ENCODE peak calls at places on chromosomes 2 and 18, in ten cellular contexts. I is AG10803, B is stomach, Y is colonic mucosa, L is body of pancreas, T is adrenal gland, J is brain microvascular endothelial cell, S is epithelial cell of esophagus, U is suprapubic skin, D is A549. H is an unnamed sample.

GRCh38 chr2:156400704-156401678 is 35.2 kb upstream of the GPD2 start:
- DNase-seq in Y (peak; percentile 80), I (peak; percentile 82), T (peak; percentile 84), S (peak; percentile 77), B (peak; percentile 75), J (peak; percentile 84), L (peak; percentile 83), D (peak; percentile 82), U (peak; percentile 83), H (peak; percentile 93)

GRCh38 chr2:12050381-12050780 is 303.9 kb downstream of the LPIN1 start:
- DNase-seq in I (peak; percentile 83), J (peak; percentile 81), B (no peak), Y (no peak), T (no peak), U (no peak), D (peak; percentile 42), L (no peak), S (peak; percentile 87), H (peak; percentile 31)

GRCh38 chr2:229230215-229230614 is 40.9 kb downstream of the PID1 start:
- DNase-seq in Y (no peak), T (no peak), J (no peak), D (no peak), U (no peak), B (no peak), L (no peak), I (no peak), S (no peak), H (no peak)

GRCh38 chr2:213934560-213934959 is 476.3 kb upstream of the VWC2L start:
- DNase-seq in D (peak; percentile 27), U (no peak), J (peak; percentile 42), T (no peak), L (no peak), B (no peak), I (peak; percentile 18), S (peak; percentile 45), Y (peak; percentile 18), H (peak; percentile 41)

GRCh38 chr2:169928463-169928864 is 101.2 kb downstream of the UBR3 start:
- DNase-seq in S (peak; percentile 59), T (no peak), B (no peak), D (peak; percentile 62), I (peak; percentile 59), L (no peak), Y (no peak), J (peak; percentile 9), U (no peak), H (peak; percentile 77)

GRCh38 chr18:63520053-63520452 is 22.1 kb upstream of the SERPINB12 start:
- DNase-seq in J (no peak), B (no peak), L (no peak), T (no peak), S (peak; percentile 57), D (no peak), U (no peak), I (no peak), Y (no peak), H (no peak)

GRCh38 chr2:112150447-112150846 is 12.3 kb downstream of the FBLN7 start:
- DNase-seq in S (peak; percentile 95), D (no peak), J (peak; percentile 96), B (peak; percentile 17), U (peak; percentile 75), T (no peak), Y (peak; percentile 3), I (peak; percentile 93), L (no peak), H (peak; percentile 88)

GRCh38 chr2:10303634-10304378 is 1.1 kb downstream of the HPCAL1 start:
- DNase-seq in L (peak; percentile 57), Y (peak; percentile 63), T (peak; percentile 47), U (no peak), S (peak; percentile 44), J (no peak), D (peak; percentile 31), B (peak; percentile 61), I (peak; percentile 45), H (peak; percentile 28)

DNA sequence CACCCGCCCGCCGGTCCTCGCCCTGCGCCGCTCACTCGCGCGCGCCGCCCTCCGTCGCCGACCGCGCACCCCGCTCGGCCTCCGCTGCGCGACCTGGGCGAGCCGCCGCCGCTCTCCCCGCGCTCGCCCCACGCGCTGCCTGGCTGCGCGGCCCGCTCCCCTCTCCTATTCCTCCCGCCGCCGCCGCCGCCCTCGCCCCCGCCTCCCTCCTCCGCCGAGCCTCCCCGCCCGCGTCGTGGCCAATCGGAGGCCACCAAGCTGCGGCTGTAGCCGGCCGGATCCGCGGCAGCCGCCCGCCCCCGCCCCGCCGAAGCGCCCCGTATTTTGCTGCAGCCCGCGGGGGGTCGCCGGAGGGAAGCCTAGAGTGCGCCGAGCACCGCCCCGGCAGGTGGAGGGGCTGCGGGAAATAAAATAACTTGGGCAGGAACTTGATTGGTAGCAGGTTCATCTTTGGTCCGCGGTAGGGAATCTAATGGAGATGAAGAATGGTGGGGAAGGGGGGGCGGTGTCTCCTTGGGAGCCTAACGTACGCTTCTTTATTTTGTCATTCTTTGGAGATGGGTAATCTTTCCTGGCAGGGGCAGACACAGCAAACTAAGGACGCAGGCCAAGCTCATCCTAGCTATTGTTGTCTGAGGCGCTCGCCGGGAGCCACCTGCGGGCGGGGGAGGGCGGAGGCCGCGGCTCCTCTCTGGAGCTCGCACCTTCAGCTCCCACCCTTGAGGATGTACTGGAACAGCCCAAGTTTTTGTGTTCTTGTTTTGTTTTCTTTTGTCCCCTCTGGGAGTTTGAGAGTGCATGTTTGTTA is 1.1 kb upstream of the CDH2 start:
- DNase-seq in D (peak; percentile 66), J (peak; percentile 58), I (peak; percentile 61), L (peak; percentile 21), S (peak; percentile 45), B (peak; percentile 67), T (peak; percentile 80), U (no peak), Y (no peak), H (peak; percentile 57)
- H3K4me3 ChIP-seq in D (peak overlapping the region; percentile 83), J (peak overlapping the region; percentile 86), I (peak overlapping the region; percentile 82), L (peak overlapping the region; percentile 9), S (peak overlapping the region; percentile 29), B (peak overlapping the region; percentile 82), T (peak overlapping the region; percentile 47), U (peak overlapping the region; percentile 58), Y (peak overlapping the region; percentile 13), H (peak overlapping the region; percentile 68)

GRCh38 chr2:184646177-184646576 is 47.8 kb downstream of the ZNF804A start:
- DNase-seq in B (no peak), L (no peak), I (peak; percentile 70), S (peak; percentile 90), Y (no peak), U (no peak), T (no peak), D (no peak), J (peak; percentile 22), H (peak; percentile 17)

GRCh38 chr2:184646593-184646992 is 48.3 kb downstream of the ZNF804A start:
- DNase-seq in L (no peak), S (no peak), Y (no peak), B (no peak), D (no peak), U (no peak), J (no peak), T (no peak), I (no peak), H (no peak)

DNA sequence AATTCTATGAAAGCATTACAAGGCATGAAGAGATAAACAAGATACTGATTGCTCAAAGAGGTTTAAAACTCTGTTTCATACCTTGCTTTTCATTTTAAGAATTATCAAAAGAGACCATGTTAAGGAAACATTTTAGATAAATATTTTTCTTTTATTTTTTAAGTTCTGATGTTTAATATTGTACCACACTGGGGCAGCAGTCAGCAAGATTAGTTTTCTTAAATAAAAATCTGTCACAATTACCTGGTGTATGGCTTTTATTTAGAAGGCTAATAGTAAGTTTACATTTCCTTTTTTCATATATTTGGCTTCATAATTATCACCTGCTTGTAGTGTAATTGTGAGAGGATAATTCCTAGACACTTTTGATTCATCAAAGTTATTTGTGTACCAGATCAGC is 46.4 kb downstream of the ZNF804A start:
- DNase-seq in T (no peak), J (no peak), D (no peak), S (peak; percentile 34), Y (no peak), B (no peak), U (no peak), L (no peak), I (no peak), H (peak; percentile 34)
- TF ChIP-seq CTCF in T (no peak), J (no peak), D (no peak), S (no peak), Y (no peak), B (no peak), U (no peak), L (no peak), I (peak; percentile 3), H (no peak)

GRCh38 chr18:24831871-24832665 is 371.6 kb downstream of the HRH4 start:
- DNase-seq in S (no peak), B (no peak), J (no peak), L (no peak), I (no peak), Y (no peak), D (no peak), U (no peak), T (no peak), H (no peak)

GRCh38 chr18:24826605-24827004 is 366.2 kb downstream of the HRH4 start:
- DNase-seq in I (no peak), T (no peak), Y (no peak), D (no peak), L (no peak), U (no peak), S (no peak), B (no peak), J (no peak), H (no peak)

GRCh38 chr18:24835751-24836150 is 375.3 kb downstream of the HRH4 start:
- DNase-seq in S (no peak), Y (no peak), J (no peak), T (no peak), D (no peak), B (no peak), U (no peak), L (no peak), I (no peak), H (no peak)

GRCh38 chr18:24827500-24827899 is 367.1 kb downstream of the HRH4 start:
- DNase-seq in B (no peak), I (peak; percentile 55), U (no peak), D (no peak), S (no peak), L (no peak), T (no peak), J (no peak), Y (no peak), H (no peak)

GRCh38 chr18:24831091-24831490 is 370.7 kb downstream of the HRH4 start:
- DNase-seq in I (no peak), J (no peak), T (no peak), B (no peak), Y (no peak), L (no peak), S (no peak), D (no peak), U (no peak), H (no peak)
- H3K4me3 ChIP-seq in I (no peak overlapping the region), J (no peak overlapping the region), T (no peak overlapping the region), B (no peak overlapping the region), Y (no peak overlapping the region), L (no peak overlapping the region), S (no peak overlapping the region), D (no peak overlapping the region), U (no peak overlapping the region), H (no peak overlapping the region)

DNA sequence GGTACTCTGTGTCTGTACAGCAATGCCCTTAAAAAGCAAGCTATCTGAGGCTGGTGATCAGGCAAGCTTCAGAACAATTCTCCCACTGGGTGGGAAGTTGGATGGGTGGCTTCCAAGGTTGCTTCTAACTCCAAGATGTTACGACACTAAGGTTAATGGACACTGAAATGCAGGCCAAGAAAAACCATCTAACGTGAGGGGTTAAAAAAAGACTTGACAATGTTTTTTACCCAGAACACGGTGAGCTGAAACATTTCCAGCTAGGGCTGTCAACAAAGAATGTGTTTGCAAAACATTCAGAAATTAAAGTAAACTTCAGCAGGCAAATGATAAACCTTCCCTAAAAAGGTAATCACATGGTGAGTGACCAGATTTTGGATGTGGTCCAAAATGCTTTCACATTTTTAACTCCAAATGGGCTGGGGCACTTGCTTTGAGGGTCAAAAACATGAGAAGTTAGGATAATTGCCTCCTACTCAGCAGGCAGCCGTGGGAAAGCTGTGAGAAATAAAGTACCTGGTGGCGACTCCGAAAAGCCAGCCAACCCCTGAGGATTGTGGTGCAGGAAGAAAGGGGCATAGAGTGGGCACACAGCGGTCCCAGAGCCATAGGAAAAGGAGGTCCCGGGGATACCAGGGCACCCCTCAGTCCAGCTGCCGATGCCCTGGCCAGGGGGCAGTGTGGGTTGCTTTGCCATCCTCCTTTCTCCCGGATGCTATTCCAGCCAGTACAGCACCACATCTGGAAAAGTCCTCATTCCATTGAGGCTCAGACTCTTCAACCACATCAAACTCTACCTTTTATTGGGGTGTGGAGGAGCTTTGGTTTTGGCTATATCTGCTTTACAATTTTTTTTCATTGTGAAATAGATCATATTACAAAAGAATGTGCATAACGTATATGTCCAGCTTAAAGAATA is 90.0 kb upstream of the ATL2 start:
- DNase-seq in Y (no peak), I (no peak), L (no peak), T (no peak), D (no peak), J (no peak), B (no peak), S (no peak), U (no peak), H (peak; percentile 77)
- TF ChIP-seq CTCF in Y (no peak), I (no peak), L (no peak), T (no peak), D (no peak), J (no peak), B (no peak), S (no peak), U (no peak), H (no peak)